ENCODE peak calls at places on chromosomes 16 and 17, in eight cellular contexts. E, R, Y, D, Q, H, C and L are unnamed samples.

GRCh38 chr16:87686697-87687570 is 78.9 kb downstream of the KLHDC4 start:
- DNase-seq in E (no peak), R (no peak), Y (no peak), D (no peak), Q (no peak), H (no peak), C (no peak), L (no peak)

GRCh38 chr16:56675685-56676210 is 6.1 kb downstream of the MT1H start:
- DNase-seq in E (no peak), R (no peak), Y (no peak), D (no peak), Q (no peak), H (no peak), C (no peak), L (no peak)

GRCh38 chr17:67246398-67246647 is 1.3 kb upstream of the HELZ start:
- DNase-seq in E (no peak), R (no peak), Y (no peak), D (no peak), Q (no peak), H (no peak), C (no peak), L (no peak)

GRCh38 chr16:26765087-26765486 is 301.6 kb upstream of the C16orf82 start:
- DNase-seq in E (no peak), R (no peak), Y (no peak), D (no peak), Q (no peak), H (no peak), C (peak), L (no peak)

GRCh38 chr17:78343099-78343432 is 16.8 kb downstream of the SOCS3 start:
- DNase-seq in E (no peak), R (no peak), Y (peak), D (peak), Q (peak), H (peak), C (no peak), L (peak)

GRCh38 chr17:65278050-65278819 is 141.1 kb downstream of the RGS9 start:
- DNase-seq in E (no peak), R (no peak), Y (peak), D (peak), Q (peak), H (peak), C (peak), L (no peak)

GRCh38 chr17:2635241-2635640 is 41.8 kb downstream of the PAFAH1B1 start:
- DNase-seq in E (no peak), R (no peak), Y (no peak), D (no peak), Q (no peak), H (no peak), C (no peak), L (no peak)

GRCh38 chr17:64174686-64175456 is 44.9 kb upstream of the ERN1 start:
- DNase-seq in E (no peak), R (peak), Y (no peak), D (no peak), Q (peak), H (peak), C (no peak), L (no peak)

GRCh38 chr16:81136331-81137011 is 40.3 kb upstream of the GCSH start:
- DNase-seq in E (no peak), R (no peak), Y (no peak), D (no peak), Q (no peak), H (no peak), C (no peak), L (no peak)

GRCh38 chr16:69720822-69721430 is 5.4 kb downstream of the NQO1 start:
- DNase-seq in E (no peak), R (no peak), Y (no peak), D (no peak), Q (no peak), H (no peak), C (no peak), L (no peak)

GRCh38 chr17:67245694-67246397 is 850 bp upstream of the HELZ start:
- DNase-seq in E (peak), R (no peak), Y (peak), D (peak), Q (peak), H (peak), C (peak), L (no peak)

GRCh38 chr16:70635356-70636016 is 10.9 kb upstream of the IL34 start:
- DNase-seq in E (no peak), R (no peak), Y (no peak), D (no peak), Q (no peak), H (no peak), C (peak), L (peak)

GRCh38 chr17:74199306-74200092 is 4.0 kb upstream of the RPL38 start:
- DNase-seq in E (peak), R (no peak), Y (peak), D (peak), Q (peak), H (peak), C (peak), L (no peak)

GRCh38 chr17:36942031-36942599 is 4.8 kb downstream of the LHX1 start:
- DNase-seq in E (no peak), R (no peak), Y (no peak), D (no peak), Q (no peak), H (no peak), C (peak), L (no peak)

GRCh38 chr17:27609606-27610303 is 21.2 kb upstream of the LGALS9 start:
- DNase-seq in E (no peak), R (peak), Y (peak), D (peak), Q (peak), H (no peak), C (peak), L (no peak)

GRCh38 chr17:67531291-67531690 is 154.2 kb downstream of the PITPNC1 start:
- DNase-seq in E (peak), R (no peak), Y (no peak), D (no peak), Q (peak), H (no peak), C (no peak), L (no peak)

GRCh38 chr17:46977348-46977747 is 1.7 kb downstream of the RPRML start:
- DNase-seq in E (no peak), R (peak), Y (peak), D (peak), Q (peak), H (no peak), C (peak), L (no peak)

GRCh38 chr17:2982854-2983636 is 80.4 kb downstream of the OR1D5 start:
- DNase-seq in E (no peak), R (no peak), Y (no peak), D (no peak), Q (peak), H (peak), C (no peak), L (peak)

GRCh38 chr17:21689604-21690003 is 2.7 kb upstream of the KCNJ18 start:
- DNase-seq in E (no peak), R (no peak), Y (no peak), D (peak), Q (peak), H (peak), C (no peak), L (peak)

GRCh38 chr17:81487487-81488275 is 24.9 kb downstream of the ACTG1 start:
- DNase-seq in E (peak), R (no peak), Y (peak), D (peak), Q (peak), H (peak), C (peak), L (no peak)

GRCh38 chr17:8488931-8489330 is 53.2 kb downstream of the NDEL1 start:
- DNase-seq in E (no peak), R (peak), Y (no peak), D (no peak), Q (peak), H (no peak), C (no peak), L (peak)

GRCh38 chr16:58026139-58026704 is 668 bp downstream of the MMP15 start:
- DNase-seq in E (peak), R (no peak), Y (peak), D (peak), Q (peak), H (peak), C (peak), L (no peak)

GRCh38 chr17:4017377-4017776 is 53.1 kb upstream of the ATP2A3 start:
- DNase-seq in E (no peak), R (no peak), Y (no peak), D (no peak), Q (no peak), H (no peak), C (no peak), L (no peak)
- TF ChIP-seq CTCF in E (peak), R (no peak), Y (no peak), D (peak), Q (no peak), H (no peak), C (peak), L (peak)

GRCh38 chr17:48719642-48720262 is 2.6 kb downstream of the PRAC1 start:
- DNase-seq in E (no peak), R (no peak), Y (no peak), D (no peak), Q (no peak), H (no peak), C (peak), L (no peak)
- H3K4me3 ChIP-seq in E (no peak), R (no peak), Y (no peak), D (no peak), Q (no peak), H (no peak), C (no peak), L (peak)

GRCh38 chr17:31003225-31003866 is 32.5 kb downstream of the RNF135 start:
- DNase-seq in E (no peak), R (no peak), Y (no peak), D (no peak), Q (no peak), H (no peak), C (no peak), L (no peak)
- TF ChIP-seq CTCF in E (no peak), R (no peak), Y (no peak), D (no peak), Q (no peak), H (no peak), C (no peak), L (no peak)

GRCh38 chr16:3171181-3171854 is 16.7 kb upstream of the OR1F1 start:
- DNase-seq in E (no peak), R (no peak), Y (no peak), D (peak), Q (no peak), H (no peak), C (peak), L (no peak)
- H3K4me3 ChIP-seq in E (peak), R (no peak), Y (peak), D (peak), Q (no peak), H (no peak), C (peak), L (no peak)

GRCh38 chr16:85752511-85753420 is 1.9 kb upstream of the C16orf74 start:
- DNase-seq in E (peak), R (no peak), Y (peak), D (no peak), Q (peak), H (no peak), C (peak), L (no peak)
- TF ChIP-seq CTCF in E (peak), R (no peak), Y (no peak), D (no peak), Q (peak), H (no peak), C (peak), L (peak)

GRCh38 chr17:6576038-6576437 is 19.7 kb upstream of the PITPNM3 start:
- DNase-seq in E (no peak), R (no peak), Y (no peak), D (no peak), Q (no peak), H (no peak), C (no peak), L (no peak)
- H3K4me3 ChIP-seq in E (no peak), R (no peak), Y (no peak), D (no peak), Q (no peak), H (no peak), C (no peak), L (no peak)